ENCODE peak calls at places on chromosomes 13 and 19, in five cellular contexts. Q is cerebellum; P is ACHN; I is HuH-7.5; N is stimulated activated CD4-positive, alpha-beta T cell treated with anti-CD3 and anti-CD28 coated beads, Interleukin-15, amount 100 ng/mL, for 48 hours. Z is an unnamed sample.
A peak's percentile ranks its signal among the peaks of the same experiment; 100 is the strongest.

GRCh38 chr13:88005188-88005587 is 334.0 kb downstream of the SLITRK5 start:
- DNase-seq in N (no peak), Q (no peak), I (no peak), P (no peak), Z (no peak)

GRCh38 chr13:113630804-113631203 is 27.2 kb downstream of the ATP4B start:
- DNase-seq in P (no peak), I (no peak), Q (no peak), N (no peak), Z (no peak)

GRCh38 chr19:58218899-58219298 is 9.8 kb upstream of the ZNF544 start:
- DNase-seq in Q (no peak), P (peak; percentile 22), I (no peak), N (peak; percentile 15), Z (peak; percentile 55)

GRCh38 chr13:40453666-40454030 is 212.8 kb downstream of the FOXO1 start:
- DNase-seq in P (no peak), I (no peak), N (no peak), Q (no peak), Z (no peak)

GRCh38 chr19:45960595-45961235 is 12.9 kb downstream of the NOVA2 start:
- DNase-seq in I (no peak), N (no peak), Q (no peak), P (no peak), Z (no peak)

GRCh38 chr13:110625771-110626321 is 10.5 kb downstream of the NAXD start:
- DNase-seq in P (no peak), N (no peak), I (no peak), Q (no peak), Z (no peak)

GRCh38 chr19:11995174-11995573 is 30.3 kb downstream of the ZNF763 start:
- DNase-seq in N (no peak), Q (no peak), I (no peak), P (no peak), Z (no peak)

GRCh38 chr13:53343345-53343744 is 314.7 kb downstream of the OLFM4 start:
- DNase-seq in Q (peak; percentile 55), P (no peak), N (no peak), I (no peak), Z (no peak)

GRCh38 chr13:74895042-74895811 is 586.7 kb downstream of the TBC1D4 start:
- DNase-seq in P (no peak), Q (no peak), N (no peak), I (no peak), Z (no peak)

GRCh38 chr19:41030651-41031050 is 39.6 kb downstream of the CYP2B6 start:
- DNase-seq in I (no peak), N (no peak), Q (no peak), P (no peak), Z (peak; percentile 26)

GRCh38 chr13:98570929-98571372 is 6.0 kb downstream of the STK24 start:
- DNase-seq in P (peak; percentile 81), Q (no peak), N (no peak), I (peak; percentile 20), Z (no peak)

GRCh38 chr13:31880849-31881494 is 141.6 kb downstream of the RXFP2 start:
- DNase-seq in N (no peak), P (no peak), Q (no peak), I (no peak), Z (no peak)

GRCh38 chr13:52845766-52846566 is 2.5 kb downstream of the PCDH8 start:
- DNase-seq in P (no peak), N (peak; percentile 30), I (no peak), Q (no peak), Z (no peak)

GRCh38 chr13:25980255-25980654 is 71.6 kb downstream of the SHISA2 start:
- DNase-seq in N (no peak), P (peak; percentile 55), Q (no peak), I (no peak), Z (no peak)

GRCh38 chr13:20359335-20359734 is 127.2 kb upstream of the GJB6 start:
- DNase-seq in Q (no peak), I (no peak), P (peak; percentile 37), N (no peak), Z (peak; percentile 65)

GRCh38 chr19:29263305-29264080 is 50.5 kb upstream of the UQCRFS1 start:
- DNase-seq in N (peak; percentile 18), Q (no peak), I (no peak), P (peak; percentile 36), Z (peak; percentile 59)

GRCh38 chr19:45322744-45323281 is at the start of gene CKM:
- DNase-seq in Q (no peak), I (no peak), P (no peak), N (no peak), Z (no peak)

GRCh38 chr13:27338816-27339215 is 68.2 kb downstream of the RASL11A start:
- DNase-seq in N (no peak), Q (no peak), I (no peak), P (no peak), Z (no peak)

GRCh38 chr13:80977168-80977567 is 636.2 kb upstream of the SPRY2 start:
- DNase-seq in N (no peak), Q (no peak), P (no peak), I (no peak), Z (no peak)

GRCh38 chr19:38670921-38671398 is 23.5 kb downstream of the ACTN4 start:
- DNase-seq in N (no peak), I (peak; percentile 56), P (no peak), Q (no peak), Z (no peak)